ENCODE peak calls at places on chromosomes 2 and 18, in five cellular contexts. One of them, this sample, is unnamed.

GRCh38 chr2:74576151-74576755 is 21.7 kb downstream of the DOK1 start:
- DNase-seq in HCT116: no peak
- DNase-seq in H1: no peak
- DNase-seq in GM12878: no peak
- DNase-seq in K562: peak
- DNase-seq in this sample: no peak

GRCh38 chr2:24489942-24490673 is 946 bp upstream of the NCOA1 start:
- DNase-seq in HCT116: no peak
- DNase-seq in H1: no peak
- DNase-seq in GM12878: no peak
- DNase-seq in K562: peak
- DNase-seq in this sample: peak

GRCh38 chr2:220628252-220628651 is 943.9 kb downstream of the EPHA4 start:
- DNase-seq in HCT116: no peak
- DNase-seq in H1: no peak
- DNase-seq in GM12878: no peak
- DNase-seq in K562: no peak
- DNase-seq in this sample: no peak

GRCh38 chr2:240462073-240462703 is 26.7 kb downstream of the GPC1 start:
- DNase-seq in HCT116: no peak
- DNase-seq in H1: no peak
- DNase-seq in GM12878: no peak
- DNase-seq in K562: no peak
- DNase-seq in this sample: no peak

GRCh38 chr2:2191110-2191707 is 139.9 kb downstream of the MYT1L start:
- DNase-seq in HCT116: no peak
- DNase-seq in H1: no peak
- DNase-seq in GM12878: no peak
- DNase-seq in K562: no peak
- DNase-seq in this sample: no peak

GRCh38 chr2:220079595-220079994 is 452.2 kb downstream of the SLC4A3 start:
- DNase-seq in HCT116: no peak
- DNase-seq in H1: no peak
- DNase-seq in GM12878: no peak
- DNase-seq in K562: no peak
- DNase-seq in this sample: no peak

GRCh38 chr18:42574871-42575270 is 540.6 kb downstream of the RIT2 start:
- DNase-seq in HCT116: no peak
- DNase-seq in H1: no peak
- DNase-seq in GM12878: no peak
- DNase-seq in K562: no peak
- DNase-seq in this sample: no peak

GRCh38 chr2:187586091-187586632 is 31.9 kb upstream of the TFPI start:
- DNase-seq in HCT116: no peak
- DNase-seq in H1: no peak
- DNase-seq in GM12878: peak
- DNase-seq in K562: no peak
- DNase-seq in this sample: no peak

GRCh38 chr2:9756692-9757250 is 86.5 kb upstream of the TAF1B start:
- DNase-seq in HCT116: no peak
- DNase-seq in H1: no peak
- DNase-seq in GM12878: no peak
- DNase-seq in K562: no peak
- DNase-seq in this sample: no peak

GRCh38 chr2:147019296-147019695 is 825.5 kb upstream of the ACVR2A start:
- DNase-seq in HCT116: no peak
- DNase-seq in H1: no peak
- DNase-seq in GM12878: no peak
- DNase-seq in K562: no peak
- DNase-seq in this sample: no peak

GRCh38 chr2:187003038-187003543 is 154.1 kb upstream of the ZSWIM2 start:
- DNase-seq in HCT116: no peak
- DNase-seq in H1: no peak
- DNase-seq in GM12878: no peak
- DNase-seq in K562: peak
- DNase-seq in this sample: no peak

GRCh38 chr2:160445673-160446072 is 47.9 kb downstream of the RBMS1 start:
- DNase-seq in HCT116: no peak
- DNase-seq in H1: no peak
- DNase-seq in GM12878: no peak
- DNase-seq in K562: no peak
- DNase-seq in this sample: no peak

GRCh38 chr2:167787021-167787420 is 460.4 kb downstream of the STK39 start:
- DNase-seq in HCT116: no peak
- DNase-seq in H1: no peak
- DNase-seq in GM12878: no peak
- DNase-seq in K562: no peak
- DNase-seq in this sample: no peak

GRCh38 chr2:218833023-218833609 is 1.5 kb upstream of the PRKAG3 start:
- DNase-seq in HCT116: no peak
- DNase-seq in H1: no peak
- DNase-seq in GM12878: no peak
- DNase-seq in K562: no peak
- DNase-seq in this sample: no peak

GRCh38 chr2:62477573-62477972 is 28.4 kb downstream of the TMEM17 start:
- DNase-seq in HCT116: no peak
- DNase-seq in H1: no peak
- DNase-seq in GM12878: no peak
- DNase-seq in K562: no peak
- DNase-seq in this sample: no peak

GRCh38 chr2:152047826-152048476 is 50.9 kb downstream of the CACNB4 start:
- DNase-seq in HCT116: no peak
- DNase-seq in H1: no peak
- DNase-seq in GM12878: no peak
- DNase-seq in K562: peak
- DNase-seq in this sample: no peak

GRCh38 chr2:98734157-98734556 is 3.2 kb upstream of the MGAT4A start:
- DNase-seq in HCT116: no peak
- DNase-seq in H1: no peak
- DNase-seq in GM12878: no peak
- DNase-seq in K562: no peak
- DNase-seq in this sample: no peak

GRCh38 chr2:19228092-19228670 is 130.2 kb downstream of the OSR1 start:
- DNase-seq in HCT116: no peak
- DNase-seq in H1: no peak
- DNase-seq in GM12878: no peak
- DNase-seq in K562: no peak
- DNase-seq in this sample: no peak

GRCh38 chr2:112814278-112814677 is 22.3 kb downstream of the IL1B start:
- DNase-seq in HCT116: no peak
- DNase-seq in H1: peak
- DNase-seq in GM12878: no peak
- DNase-seq in K562: no peak
- DNase-seq in this sample: peak

GRCh38 chr2:206873426-206873825 is 65.9 kb upstream of the CPO start:
- DNase-seq in HCT116: no peak
- DNase-seq in H1: no peak
- DNase-seq in GM12878: no peak
- DNase-seq in K562: peak
- DNase-seq in this sample: no peak

GRCh38 chr2:206876176-206876575 is 63.1 kb upstream of the CPO start:
- DNase-seq in HCT116: no peak
- DNase-seq in H1: no peak
- DNase-seq in GM12878: no peak
- DNase-seq in K562: no peak
- DNase-seq in this sample: no peak

GRCh38 chr2:206869824-206870495 is 69.4 kb upstream of the CPO start:
- DNase-seq in HCT116: no peak
- DNase-seq in H1: no peak
- DNase-seq in GM12878: no peak
- DNase-seq in K562: no peak
- DNase-seq in this sample: no peak

GRCh38 chr2:206875701-206876100 is 63.6 kb upstream of the CPO start:
- DNase-seq in HCT116: no peak
- DNase-seq in H1: no peak
- DNase-seq in GM12878: no peak
- DNase-seq in K562: no peak
- DNase-seq in this sample: no peak
- TF ChIP-seq JUND in HCT116: no peak
- TF ChIP-seq JUND in H1: no peak
- TF ChIP-seq JUND in GM12878: no peak
- TF ChIP-seq JUND in K562: no peak
- TF ChIP-seq JUND in this sample: no peak

GRCh38 chr2:119387381-119388129 is 20.8 kb downstream of the DBI start:
- DNase-seq in HCT116: no peak
- DNase-seq in H1: no peak
- DNase-seq in GM12878: peak
- DNase-seq in K562: peak
- DNase-seq in this sample: peak
- TF ChIP-seq JUND in HCT116: peak
- TF ChIP-seq JUND in H1: no peak
- TF ChIP-seq JUND in GM12878: peak
- TF ChIP-seq JUND in K562: peak
- TF ChIP-seq JUND in this sample: no peak

GRCh38 chr18:45556217-45556616 is 59.1 kb upstream of the SLC14A2 start:
- DNase-seq in HCT116: no peak
- DNase-seq in H1: no peak
- DNase-seq in GM12878: no peak
- DNase-seq in K562: peak
- DNase-seq in this sample: no peak

GRCh38 chr18:45559258-45559657 is 56.0 kb upstream of the SLC14A2 start:
- DNase-seq in HCT116: no peak
- DNase-seq in H1: no peak
- DNase-seq in GM12878: no peak
- DNase-seq in K562: no peak
- DNase-seq in this sample: no peak

GRCh38 chr18:45554070-45554767 is 61.1 kb upstream of the SLC14A2 start:
- DNase-seq in HCT116: no peak
- DNase-seq in H1: no peak
- DNase-seq in GM12878: no peak
- DNase-seq in K562: no peak
- DNase-seq in this sample: no peak

GRCh38 chr18:45557779-45558178 is 57.5 kb upstream of the SLC14A2 start:
- DNase-seq in HCT116: no peak
- DNase-seq in H1: no peak
- DNase-seq in GM12878: no peak
- DNase-seq in K562: no peak
- DNase-seq in this sample: no peak

GRCh38 chr18:45557296-45557695 is 58.0 kb upstream of the SLC14A2 start:
- DNase-seq in HCT116: no peak
- DNase-seq in H1: no peak
- DNase-seq in GM12878: no peak
- DNase-seq in K562: no peak
- DNase-seq in this sample: no peak
- TF ChIP-seq JUND in HCT116: no peak
- TF ChIP-seq JUND in H1: no peak
- TF ChIP-seq JUND in GM12878: no peak
- TF ChIP-seq JUND in K562: no peak
- TF ChIP-seq JUND in this sample: no peak

GRCh38 chr2:12005886-12006681 is 259.7 kb downstream of the LPIN1 start:
- DNase-seq in HCT116: no peak
- DNase-seq in H1: no peak
- DNase-seq in GM12878: peak
- DNase-seq in K562: peak
- DNase-seq in this sample: no peak
- TF ChIP-seq JUND in HCT116: no peak
- TF ChIP-seq JUND in H1: no peak
- TF ChIP-seq JUND in GM12878: no peak
- TF ChIP-seq JUND in K562: no peak
- TF ChIP-seq JUND in this sample: no peak

DNA sequence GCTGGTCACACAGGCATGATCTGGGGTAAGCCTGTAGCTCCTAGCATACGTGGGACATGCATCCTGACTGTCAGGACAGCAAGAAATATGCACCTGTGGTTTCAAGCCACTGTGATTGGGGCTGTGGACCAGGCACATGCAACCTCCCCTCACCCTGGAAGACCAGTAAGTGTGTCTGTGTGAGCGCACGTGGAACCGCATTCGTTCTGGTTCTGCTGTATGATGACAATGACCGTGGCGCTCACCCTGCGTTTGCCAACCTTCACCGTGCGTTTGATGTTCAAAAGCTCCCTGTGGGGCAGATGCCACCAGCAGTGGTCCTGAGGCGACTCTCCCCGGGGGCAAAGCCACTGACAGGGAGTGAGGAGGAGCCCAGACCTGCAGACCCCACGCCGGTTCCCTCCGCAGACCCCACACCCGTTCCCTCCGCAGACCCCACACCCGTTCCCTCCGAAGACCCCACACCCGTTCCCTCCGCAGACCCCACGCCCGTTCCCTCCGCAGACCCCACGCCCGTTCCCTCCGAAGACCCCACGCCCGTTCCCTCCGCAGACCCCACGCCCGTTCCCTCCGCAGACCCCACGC is 189.6 kb downstream of the TMEM18 start:
- DNase-seq in HCT116: no peak
- DNase-seq in H1: no peak
- DNase-seq in GM12878: no peak
- DNase-seq in K562: no peak
- DNase-seq in this sample: no peak
- TF ChIP-seq JUND in HCT116: no peak
- TF ChIP-seq JUND in H1: no peak
- TF ChIP-seq JUND in GM12878: no peak
- TF ChIP-seq JUND in K562: no peak
- TF ChIP-seq JUND in this sample: no peak

GRCh38 chr18:5582054-5582453 is 38.3 kb upstream of the EPB41L3 start:
- DNase-seq in HCT116: no peak
- DNase-seq in H1: no peak
- DNase-seq in GM12878: no peak
- DNase-seq in K562: no peak
- DNase-seq in this sample: no peak
- TF ChIP-seq JUND in HCT116: no peak
- TF ChIP-seq JUND in H1: no peak
- TF ChIP-seq JUND in GM12878: no peak
- TF ChIP-seq JUND in K562: no peak
- TF ChIP-seq JUND in this sample: no peak

DNA sequence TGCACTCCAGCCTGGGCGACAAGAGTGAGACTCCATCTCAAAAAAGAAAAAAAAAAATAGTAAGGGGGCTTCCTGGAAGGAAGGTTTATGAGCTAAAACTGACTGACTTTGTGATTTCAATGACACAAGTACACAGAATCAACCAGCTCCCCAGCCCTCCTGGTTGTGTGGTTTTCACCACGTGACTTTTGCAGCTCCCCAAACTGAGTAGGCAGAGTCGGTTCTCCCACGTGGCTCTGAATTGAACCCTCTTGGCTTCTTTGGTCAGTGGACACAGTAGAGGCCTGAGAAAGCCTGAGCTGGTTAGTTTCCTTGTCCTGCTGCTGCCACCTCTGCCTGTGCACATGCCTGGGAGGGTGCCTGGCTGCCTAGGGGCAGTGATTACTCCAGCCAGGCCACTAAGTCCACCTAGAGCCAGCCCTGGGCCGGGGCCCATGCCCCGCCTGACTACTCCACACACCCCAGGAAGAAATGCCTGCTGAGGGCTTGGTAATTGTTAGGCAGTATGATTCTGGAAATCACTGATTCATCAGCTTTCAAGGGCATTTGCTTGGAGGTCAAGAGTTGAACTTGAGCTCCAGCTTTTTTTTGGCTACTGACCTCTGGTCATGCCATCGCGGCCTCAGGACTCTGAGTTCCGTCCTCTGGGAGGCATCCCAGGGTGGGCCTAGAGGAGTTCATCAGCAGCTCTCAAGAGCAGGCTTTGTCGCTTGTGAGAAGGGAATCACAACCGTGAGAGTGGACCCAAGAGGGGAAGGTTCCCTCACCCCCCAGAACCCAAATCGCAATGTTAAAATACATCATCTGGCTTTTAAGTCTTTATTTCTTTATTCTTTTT is 431.9 kb upstream of the HS6ST1 start:
- DNase-seq in HCT116: no peak
- DNase-seq in H1: no peak
- DNase-seq in GM12878: no peak
- DNase-seq in K562: no peak
- DNase-seq in this sample: no peak
- TF ChIP-seq JUND in HCT116: no peak
- TF ChIP-seq JUND in H1: no peak
- TF ChIP-seq JUND in GM12878: no peak
- TF ChIP-seq JUND in K562: no peak
- TF ChIP-seq JUND in this sample: no peak

This sample was measured in T47D.